ENCODE peak calls at places on chromosomes 13 and 19, in six cellular contexts. H is neural progenitor cell; G is GOT3; R is activated CD8-positive, alpha-beta memory T cell treated with anti-CD3 and anti-CD28 coated beads for 4 hours; N is stimulated activated CD4-positive, alpha-beta T cell treated with anti-CD3 and anti-CD28 coated beads, Interleukin-1b, Interleukin-23, amount 100 ng/mL, for 24 hours; J is MM.1S. D is an unnamed sample.

GRCh38 chr13:32001392-32001768 is 30.2 kb upstream of the FRY start:
- DNase-seq in H (peak), G (no peak), R (no peak), N (no peak), J (peak), D (no peak)

GRCh38 chr19:42242071-42242511 is 311 bp downstream of the GSK3A start:
- DNase-seq in H (no peak), G (no peak), R (no peak), N (no peak), J (peak), D (no peak)

GRCh38 chr13:48790996-48791395 is 137.3 kb downstream of the CYSLTR2 start:
- DNase-seq in H (no peak), G (no peak), R (no peak), N (no peak), J (no peak), D (no peak)

GRCh38 chr19:7410946-7411345 is 62.2 kb downstream of the ARHGEF18 start:
- DNase-seq in H (no peak), G (no peak), R (no peak), N (no peak), J (peak), D (no peak)

GRCh38 chr13:29435125-29435911 is 160.2 kb downstream of the SLC7A1 start:
- DNase-seq in H (no peak), G (no peak), R (no peak), N (no peak), J (no peak), D (no peak)

GRCh38 chr13:52034616-52035226 is 10.2 kb downstream of the UTP14C start:
- DNase-seq in H (no peak), G (no peak), R (no peak), N (no peak), J (no peak), D (no peak)

GRCh38 chr13:108929532-108929931 is 300.1 kb downstream of the MYO16 start:
- DNase-seq in H (no peak), G (no peak), R (no peak), N (no peak), J (no peak), D (no peak)

GRCh38 chr13:93224545-93224944 is 2.1 kb upstream of the GPC6 start:
- DNase-seq in H (peak), G (no peak), R (no peak), N (no peak), J (no peak), D (no peak)

GRCh38 chr19:58538257-58539168 is 5.4 kb upstream of the TRIM28 start:
- DNase-seq in H (peak), G (no peak), R (no peak), N (no peak), J (no peak), D (no peak)

D was measured in NCI-H1048.